ENCODE peak calls at places on chromosomes 16 and 17, in six cellular contexts. J is A549, S is vagina, X is breast epithelium, C is heart right ventricle, M is cardiac muscle cell. N is an unnamed sample.

GRCh38 chr17:57927048-57927723 is 28.0 kb downstream of the CUEDC1 start:
- DNase-seq in J (no peak), S (no peak), X (no peak), C (no peak), M (peak; percentile 72), N (peak; percentile 73)

GRCh38 chr17:68457168-68457538 is at the start of gene WIPI1:
- DNase-seq in J (no peak), S (no peak), X (no peak), C (no peak), M (no peak), N (peak; percentile 65)

GRCh38 chr16:63998-64913 is 8.2 kb downstream of the RHBDF1 start:
- DNase-seq in J (no peak), S (no peak), X (peak; percentile 83), C (no peak), M (no peak), N (no peak)

GRCh38 chr17:48671697-48672171 is 45.6 kb upstream of the HOXB9 start:
- DNase-seq in J (peak; percentile 72), S (no peak), X (peak; percentile 77), C (peak; percentile 80), M (peak; percentile 79), N (peak; percentile 93)

GRCh38 chr17:2071421-2072281 is 16.7 kb downstream of the HIC1 start:
- DNase-seq in J (no peak), S (no peak), X (no peak), C (peak; percentile 83), M (peak; percentile 80), N (peak; percentile 52)

GRCh38 chr17:45299311-45299710 is 17.5 kb downstream of the MAP3K14 start:
- DNase-seq in J (no peak), S (no peak), X (no peak), C (no peak), M (no peak), N (no peak)

GRCh38 chr16:66845791-66846221 is 1.6 kb downstream of the CA7 start:
- DNase-seq in J (no peak), S (no peak), X (peak; percentile 35), C (no peak), M (no peak), N (no peak)

GRCh38 chr17:39634384-39634871 is 2.5 kb upstream of the STARD3 start:
- DNase-seq in J (peak; percentile 85), S (no peak), X (no peak), C (no peak), M (peak; percentile 54), N (no peak)

GRCh38 chr16:24580665-24581064 is 41.3 kb downstream of the RBBP6 start:
- DNase-seq in J (peak; percentile 33), S (no peak), X (no peak), C (no peak), M (peak; percentile 55), N (no peak)

GRCh38 chr17:7211512-7212277 is 7.9 kb downstream of the DLG4 start:
- DNase-seq in J (no peak), S (no peak), X (no peak), C (no peak), M (no peak), N (no peak)

GRCh38 chr17:4886830-4887229 is 12.5 kb upstream of the C17orf107 start:
- DNase-seq in J (no peak), S (no peak), X (no peak), C (no peak), M (no peak), N (no peak)

GRCh38 chr16:47461598-47462266 is 601 bp downstream of the PHKB start:
- DNase-seq in J (peak; percentile 53), S (no peak), X (no peak), C (no peak), M (peak; percentile 60), N (peak; percentile 51)

GRCh38 chr17:68396795-68397536 is 60.3 kb downstream of the WIPI1 start:
- DNase-seq in J (no peak), S (no peak), X (no peak), C (no peak), M (no peak), N (peak; percentile 9)

DNA sequence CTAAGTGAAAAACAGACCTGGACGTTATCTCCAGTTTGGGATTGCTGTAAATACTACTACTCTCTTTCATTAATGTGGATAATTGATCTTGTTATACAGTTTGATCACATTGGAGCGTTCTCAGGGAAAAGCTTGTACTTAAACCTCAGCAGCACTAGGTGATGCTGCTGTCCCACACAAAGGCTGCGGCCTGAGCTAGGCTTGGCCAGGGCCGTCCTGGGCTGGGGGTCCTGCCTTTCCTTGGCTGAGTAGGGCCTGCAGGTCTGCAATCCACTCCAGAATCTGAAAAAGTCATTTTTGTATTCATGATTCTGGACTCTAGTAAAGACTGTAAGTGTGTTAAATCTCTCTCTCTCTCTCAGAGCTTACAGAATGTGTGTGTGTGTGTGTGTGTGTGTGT is 23.7 kb upstream of the PMFBP1 start:
- DNase-seq in J (no peak), S (no peak), X (no peak), C (no peak), M (no peak), N (no peak)
- TF ChIP-seq CTCF in J (no peak), S (no peak), X (no peak), C (no peak), M (no peak), N (no peak)

DNA sequence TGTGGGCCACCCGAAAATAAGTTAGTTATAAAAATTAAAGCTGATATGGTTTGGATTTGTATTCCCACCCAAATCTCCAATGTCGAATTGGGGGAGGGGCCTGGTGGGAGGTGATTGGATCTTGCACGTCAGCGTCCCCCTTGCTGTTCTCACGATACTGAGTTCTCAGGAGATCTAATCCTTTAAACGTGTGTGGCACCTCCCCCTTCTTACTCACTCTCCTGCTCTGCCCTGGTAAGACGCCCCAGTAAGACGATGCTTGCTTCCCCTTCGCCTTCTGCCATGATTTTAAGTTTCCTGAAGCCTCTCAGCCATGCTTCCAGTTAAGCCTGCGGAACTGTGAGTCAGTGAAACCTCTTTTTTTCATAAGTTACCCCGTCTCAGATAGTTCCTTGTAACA is 35.4 kb downstream of the SYCE1L start:
- DNase-seq in J (no peak), S (no peak), X (no peak), C (no peak), M (no peak), N (no peak)
- H3K27ac ChIP-seq in J (no peak overlapping the region), S (no peak overlapping the region), X (no peak overlapping the region), C (no peak overlapping the region), M (no peak overlapping the region), N (no peak overlapping the region)

GRCh38 chr16:11249233-11250061 is 6.6 kb downstream of the SOCS1 start:
- DNase-seq in J (no peak), S (no peak), X (no peak), C (no peak), M (no peak), N (no peak)

GRCh38 chr16:11250091-11250785 is 5.8 kb downstream of the SOCS1 start:
- DNase-seq in J (no peak), S (no peak), X (no peak), C (no peak), M (no peak), N (no peak)

GRCh38 chr16:11252482-11252931 is 3.5 kb downstream of the SOCS1 start:
- DNase-seq in J (no peak), S (no peak), X (no peak), C (no peak), M (no peak), N (no peak)

GRCh38 chr16:11251525-11252481 is 4.2 kb downstream of the SOCS1 start:
- DNase-seq in J (no peak), S (no peak), X (no peak), C (no peak), M (peak; percentile 52), N (no peak)

DNA sequence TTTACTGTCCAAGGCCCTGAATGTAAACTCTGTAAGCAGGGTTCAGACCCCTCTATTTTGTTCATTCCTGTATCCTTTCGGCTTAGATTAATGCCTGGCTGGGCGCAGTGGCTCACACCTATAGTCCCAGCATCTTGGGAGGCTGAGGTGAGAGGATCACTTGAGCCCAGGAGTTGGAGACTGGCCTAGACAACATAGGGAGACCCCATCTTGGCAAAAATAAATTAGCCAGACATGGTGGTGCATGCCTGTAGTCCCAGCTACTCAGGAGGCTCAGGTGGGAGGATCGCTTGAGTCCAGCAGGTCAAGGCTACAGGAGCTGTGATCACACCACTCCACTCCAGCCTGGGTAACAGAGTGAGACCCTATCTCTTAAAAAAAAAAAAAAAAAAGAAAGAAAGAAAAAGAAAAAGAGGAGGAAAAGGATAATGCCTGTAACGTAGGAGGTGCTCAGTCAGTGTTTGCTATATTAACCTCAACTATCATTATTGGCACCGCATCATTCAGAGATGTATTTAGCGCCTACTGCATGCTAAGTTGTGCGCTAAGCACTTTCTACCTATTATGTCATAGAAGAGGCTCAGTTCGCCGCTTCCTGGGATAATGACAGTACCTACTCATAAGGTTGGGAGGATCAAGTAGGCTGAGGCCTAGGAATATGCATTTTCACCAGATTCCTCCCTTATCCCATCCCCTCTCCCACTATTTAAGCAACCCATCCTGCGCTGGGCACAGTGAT is 5.0 kb downstream of the SOCS1 start:
- DNase-seq in J (no peak), S (no peak), X (no peak), C (no peak), M (no peak), N (no peak)
- TF ChIP-seq CTCF in J (no peak), S (no peak), X (no peak), C (no peak), M (no peak), N (no peak)

DNA sequence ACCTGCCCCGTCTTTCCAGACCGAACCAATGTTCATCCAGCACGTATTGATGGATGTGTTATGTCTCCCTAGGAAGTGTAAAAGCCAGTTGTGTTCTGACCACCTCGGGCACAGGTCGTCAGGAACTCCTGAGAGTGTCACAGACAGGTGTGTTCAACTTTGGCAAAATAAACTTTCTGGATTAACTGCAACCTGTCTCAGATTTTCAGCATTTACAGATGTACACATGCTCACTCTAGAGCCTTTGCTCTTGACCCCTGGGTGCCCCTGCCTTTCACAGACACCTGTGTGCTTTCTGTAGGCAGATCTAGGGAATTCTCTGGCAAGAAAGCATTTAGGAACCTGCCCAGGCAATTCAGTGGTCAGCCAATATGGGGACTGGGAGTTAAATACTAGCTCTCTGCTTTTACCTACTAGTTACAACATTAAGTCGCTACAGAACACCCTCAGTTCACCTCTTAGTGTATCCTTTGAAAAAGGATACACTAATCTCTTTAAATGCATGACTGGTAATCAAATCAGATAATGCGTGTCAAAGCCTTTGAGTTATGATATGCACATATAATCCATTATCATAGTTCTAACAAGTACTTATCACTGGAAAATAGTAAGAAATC is 188.9 kb downstream of the CPPED1 start:
- DNase-seq in J (no peak), S (no peak), X (no peak), C (no peak), M (no peak), N (no peak)
- H3K27ac ChIP-seq in J (peak overlapping the region; percentile 95), S (no peak overlapping the region), X (no peak overlapping the region), C (no peak overlapping the region), M (no peak overlapping the region), N (no peak overlapping the region)

GRCh38 chr16:71441348-71441781 is 489 bp downstream of the TLE7 start:
- DNase-seq in J (no peak), S (no peak), X (no peak), C (no peak), M (peak; percentile 30), N (no peak)
- TF ChIP-seq CTCF in J (no peak), S (no peak), X (no peak), C (peak; percentile 32), M (peak; percentile 50), N (no peak)

N was measured in colonic mucosa.